ENCODE peak calls at places on chromosome 11, in ten cellular contexts. W, R, O, H, X, L, G, T, J and I are unnamed samples.
A peak's percentile ranks its signal among the peaks of the same experiment; 100 is the strongest.

GRCh38 chr11:62599909-62600308 is 1.8 kb downstream of the MTA2 start:
- DNase-seq in W (no peak), R (no peak), O (no peak), H (peak; percentile 90), X (no peak), L (no peak), G (no peak), T (no peak), J (no peak), I (no peak)

GRCh38 chr11:35173620-35174278 is 34.8 kb downstream of the CD44 start:
- DNase-seq in W (no peak), R (no peak), O (no peak), H (no peak), X (no peak), L (no peak), G (no peak), T (no peak), J (peak; percentile 27), I (no peak)

GRCh38 chr11:74703211-74703610 is 28.0 kb downstream of the CHRDL2 start:
- DNase-seq in W (no peak), R (no peak), O (no peak), H (no peak), X (no peak), L (no peak), G (no peak), T (no peak), J (no peak), I (no peak)

GRCh38 chr11:96314326-96315050 is 28.5 kb downstream of the MAML2 start:
- DNase-seq in W (no peak), R (no peak), O (no peak), H (peak; percentile 42), X (peak; percentile 59), L (no peak), G (peak; percentile 24), T (peak; percentile 57), J (peak; percentile 17), I (no peak)

GRCh38 chr11:11621881-11622706 is at the start of gene GALNT18:
- DNase-seq in W (peak; percentile 29), R (peak; percentile 99), O (peak; percentile 98), H (peak; percentile 98), X (peak; percentile 100), L (peak; percentile 48), G (peak; percentile 93), T (peak; percentile 97), J (peak; percentile 81), I (peak; percentile 94)

GRCh38 chr11:75869661-75870455 is 54.8 kb downstream of the UVRAG start:
- DNase-seq in W (no peak), R (no peak), O (no peak), H (no peak), X (no peak), L (no peak), G (no peak), T (no peak), J (no peak), I (no peak)

GRCh38 chr11:2360081-2360642 is 16.9 kb upstream of the CD81 start:
- DNase-seq in W (no peak), R (no peak), O (peak; percentile 45), H (no peak), X (no peak), L (no peak), G (peak; percentile 10), T (no peak), J (no peak), I (no peak)

GRCh38 chr11:2415601-2416380 is 15.2 kb downstream of the TSSC4 start:
- DNase-seq in W (no peak), R (no peak), O (no peak), H (no peak), X (no peak), L (no peak), G (no peak), T (no peak), J (no peak), I (no peak)

GRCh38 chr11:32052218-32052617 is 38.7 kb upstream of the RCN1 start:
- DNase-seq in W (no peak), R (peak; percentile 73), O (peak; percentile 81), H (peak; percentile 61), X (peak; percentile 74), L (no peak), G (peak; percentile 41), T (peak; percentile 64), J (peak; percentile 64), I (peak; percentile 56)